ENCODE peak calls at places on chromosomes 3 and 15, in eight cellular contexts. A, R, K, U, N, Q, W and H are unnamed samples.

GRCh38 chr15:98146031-98146430 is 185.5 kb downstream of the ARRDC4 start:
- DNase-seq in A (no peak), W (no peak), K (no peak), Q (no peak), N (no peak), U (no peak), R (no peak), H (no peak)

GRCh38 chr15:70480196-70480856 is 283.0 kb downstream of the UACA start:
- DNase-seq in N (peak), A (no peak), K (no peak), Q (peak), W (no peak), R (no peak), U (peak), H (peak)

GRCh38 chr3:100175637-100176250 is 61.4 kb upstream of the FILIP1L start:
- DNase-seq in N (no peak), U (no peak), Q (no peak), W (no peak), K (no peak), A (no peak), R (no peak), H (no peak)

GRCh38 chr15:91849749-91850161 is 3.8 kb upstream of the SLCO3A1 start:
- DNase-seq in K (peak), U (no peak), N (no peak), A (peak), W (peak), R (no peak), Q (no peak), H (no peak)

GRCh38 chr3:100107227-100107626 is 7.1 kb downstream of the FILIP1L start:
- DNase-seq in U (no peak), A (peak), Q (no peak), N (no peak), W (no peak), R (no peak), K (no peak), H (no peak)

GRCh38 chr3:139534992-139535879 is 4.3 kb downstream of the RBP1 start:
- DNase-seq in Q (no peak), U (no peak), K (peak), W (peak), R (no peak), A (no peak), N (no peak), H (no peak)

GRCh38 chr15:89743594-89743993 is 7.5 kb downstream of the MESP1 start:
- DNase-seq in Q (no peak), W (no peak), K (no peak), U (no peak), N (no peak), A (no peak), R (no peak), H (no peak)

GRCh38 chr3:114307222-114307840 is 13.5 kb downstream of the TIGIT start:
- DNase-seq in W (no peak), Q (no peak), N (no peak), K (no peak), R (no peak), A (no peak), U (peak), H (no peak)

GRCh38 chr3:104805508-104805907 is 561.2 kb upstream of the ALCAM start:
- DNase-seq in W (no peak), N (no peak), Q (no peak), R (no peak), U (no peak), K (no peak), A (no peak), H (no peak)

GRCh38 chr15:51030649-51031316 is 63.9 kb downstream of the TNFAIP8L3 start:
- DNase-seq in A (no peak), Q (no peak), R (no peak), N (no peak), U (no peak), W (peak), K (peak), H (no peak)

GRCh38 chr15:38069506-38069905 is 135.1 kb downstream of the TMCO5A start:
- DNase-seq in A (peak), U (no peak), K (peak), N (no peak), Q (no peak), W (peak), R (no peak), H (no peak)

GRCh38 chr3:188826574-188826973 is 345.2 kb upstream of the TPRG1 start:
- DNase-seq in U (no peak), R (no peak), Q (no peak), A (no peak), W (no peak), K (no peak), N (no peak), H (no peak)

GRCh38 chr3:66712210-66712609 is 211.4 kb upstream of the LRIG1 start:
- DNase-seq in R (no peak), A (no peak), K (no peak), N (no peak), U (no peak), W (no peak), Q (no peak), H (no peak)

GRCh38 chr15:72285927-72286516 is 13.7 kb upstream of the PARP6 start:
- DNase-seq in Q (peak), N (peak), R (peak), U (no peak), A (peak), W (peak), K (peak), H (no peak)

GRCh38 chr15:41659190-41659589 is 1.0 kb upstream of the MGA start:
- DNase-seq in A (no peak), Q (no peak), U (no peak), R (no peak), W (no peak), K (no peak), N (no peak), H (no peak)

GRCh38 chr15:67416891-67417290 is 104.0 kb upstream of the C15orf61 start:
- DNase-seq in K (no peak), A (no peak), W (no peak), R (no peak), N (no peak), U (no peak), Q (no peak), H (no peak)

GRCh38 chr15:58378241-58379085 is 53.3 kb upstream of the LIPC start:
- DNase-seq in U (no peak), R (no peak), W (no peak), A (no peak), N (no peak), K (peak), Q (no peak), H (no peak)

GRCh38 chr3:172097585-172097984 is 58.2 kb downstream of the FNDC3B start:
- DNase-seq in R (no peak), U (no peak), N (no peak), A (no peak), W (no peak), Q (no peak), K (no peak), H (no peak)

GRCh38 chr15:66622677-66623076 is 56.9 kb upstream of the LCTL start:
- DNase-seq in N (no peak), U (no peak), A (no peak), R (no peak), Q (no peak), W (no peak), K (peak), H (no peak)

GRCh38 chr15:74328331-74329056 is 39.0 kb downstream of the CYP11A1 start:
- DNase-seq in Q (no peak), U (no peak), A (no peak), R (no peak), W (no peak), K (no peak), N (no peak), H (no peak)

GRCh38 chr15:73346735-73347312 is 21.9 kb downstream of the HCN4 start:
- DNase-seq in W (no peak), K (no peak), Q (peak), R (no peak), U (no peak), N (peak), A (peak), H (peak)

GRCh38 chr3:18111702-18112311 is 313.3 kb downstream of the SATB1 start:
- DNase-seq in Q (no peak), K (peak), W (no peak), A (no peak), U (no peak), N (no peak), R (no peak), H (peak)

GRCh38 chr3:136142592-136142991 is 53.5 kb downstream of the MSL2 start:
- DNase-seq in Q (no peak), W (peak), N (no peak), R (no peak), U (no peak), A (peak), K (peak), H (no peak)

GRCh38 chr3:54870423-54870822 is 57.4 kb downstream of the LRTM1 start:
- DNase-seq in K (peak), R (no peak), U (no peak), A (peak), N (no peak), W (peak), Q (no peak), H (no peak)

GRCh38 chr3:177150970-177151627 is 46.2 kb downstream of the TBL1XR1 start:
- DNase-seq in R (no peak), Q (no peak), K (peak), A (peak), U (no peak), W (peak), N (no peak), H (no peak)

GRCh38 chr15:53625962-53626845 is 133.3 kb downstream of the WDR72 start:
- DNase-seq in R (no peak), U (no peak), K (no peak), N (no peak), A (no peak), W (no peak), Q (no peak), H (no peak)

GRCh38 chr3:187567741-187568140 is 102.5 kb downstream of the SST start:
- DNase-seq in R (no peak), W (peak), N (no peak), K (peak), Q (no peak), A (peak), U (no peak), H (no peak)

GRCh38 chr3:114171677-114172076 is 7.2 kb downstream of the DRD3 start:
- DNase-seq in R (no peak), U (no peak), Q (no peak), N (no peak), A (no peak), K (no peak), W (no peak), H (no peak)

GRCh38 chr15:51092480-51092879 is 2.2 kb downstream of the TNFAIP8L3 start:
- DNase-seq in U (no peak), R (no peak), W (no peak), K (no peak), A (no peak), N (no peak), Q (no peak), H (no peak)

GRCh38 chr15:63556736-63557135 is 40.5 kb upstream of the FBXL22 start:
- DNase-seq in A (no peak), K (no peak), W (no peak), U (no peak), N (no peak), Q (no peak), R (no peak), H (no peak)

GRCh38 chr3:194138732-194139084 is 2.8 kb downstream of the HES1 start:
- DNase-seq in W (no peak), N (no peak), K (peak), A (no peak), Q (no peak), U (no peak), R (no peak), H (no peak)

GRCh38 chr3:179760944-179761343 is 108.1 kb downstream of the USP13 start:
- DNase-seq in W (no peak), U (no peak), K (peak), R (no peak), N (no peak), Q (no peak), A (peak), H (no peak)

GRCh38 chr3:184336484-184337230 is 743 bp upstream of the FAM131A start:
- DNase-seq in W (peak), N (no peak), A (no peak), R (no peak), K (peak), U (no peak), Q (no peak), H (no peak)

GRCh38 chr15:69565066-69565465 is 112.4 kb downstream of the RPLP1 start:
- DNase-seq in W (no peak), Q (no peak), K (no peak), R (no peak), A (no peak), U (no peak), N (no peak), H (no peak)

GRCh38 chr3:104992618-104993017 is 374.1 kb upstream of the ALCAM start:
- DNase-seq in Q (no peak), U (no peak), W (no peak), R (no peak), A (no peak), N (no peak), K (no peak), H (no peak)

GRCh38 chr15:62569460-62570404 is 404.6 kb upstream of the C2CD4B start:
- DNase-seq in R (no peak), U (no peak), A (peak), Q (no peak), K (peak), N (no peak), W (peak), H (no peak)